ENCODE peak calls at places on chromosomes 3 and 15, in four cellular contexts. E, H, F and R are unnamed samples.

GRCh38 chr15:90818251-90819210 is 49.9 kb upstream of the FURIN start:
- DNase-seq in E (no peak), H (peak; percentile 59), F (peak; percentile 27), R (no peak)

GRCh38 chr15:60821462-60822061 is 342.6 kb upstream of the ICE2 start:
- DNase-seq in E (no peak), H (no peak), F (no peak), R (no peak)

GRCh38 chr15:81311834-81312459 is 12.0 kb downstream of the STARD5 start:
- DNase-seq in E (no peak), H (no peak), F (no peak), R (no peak)

GRCh38 chr3:188037116-188037718 is 116.7 kb upstream of the LPP start:
- DNase-seq in E (no peak), H (no peak), F (peak; percentile 51), R (no peak)

GRCh38 chr3:37668831-37669610 is 192.7 kb upstream of the CTDSPL start:
- DNase-seq in E (no peak), H (no peak), F (peak; percentile 71), R (no peak)

GRCh38 chr3:45553469-45553974 is 41.0 kb upstream of the LIMD1 start:
- DNase-seq in E (no peak), H (no peak), F (peak; percentile 49), R (no peak)

GRCh38 chr3:168248383-168249047 is 152.8 kb upstream of the GOLIM4 start:
- DNase-seq in E (no peak), H (no peak), F (peak; percentile 29), R (no peak)

GRCh38 chr3:148856404-148856803 is 8.7 kb upstream of the CPA3 start:
- DNase-seq in E (no peak), H (no peak), F (no peak), R (no peak)

GRCh38 chr15:81304226-81304625 is 19.7 kb downstream of the STARD5 start:
- DNase-seq in E (no peak), H (no peak), F (no peak), R (no peak)

GRCh38 chr3:143450656-143451055 is 331.1 kb downstream of the CHST2 start:
- DNase-seq in E (no peak), H (no peak), F (no peak), R (no peak)

GRCh38 chr15:68148039-68148438 is 57.1 kb downstream of the CALML4 start:
- DNase-seq in E (no peak), H (no peak), F (no peak), R (no peak)

GRCh38 chr3:9399746-9400145 is 2.3 kb downstream of the SETD5 start:
- DNase-seq in E (no peak), H (peak; percentile 59), F (peak; percentile 70), R (no peak)

GRCh38 chr15:67068724-67069400 is 3.5 kb downstream of the SMAD3 start:
- DNase-seq in E (peak; percentile 45), H (no peak), F (no peak), R (no peak)

GRCh38 chr3:11188231-11188630 is 33.9 kb downstream of the HRH1 start:
- DNase-seq in E (no peak), H (no peak), F (no peak), R (no peak)

GRCh38 chr15:36658321-36658720 is 78.9 kb downstream of the CDIN1 start:
- DNase-seq in E (no peak), H (no peak), F (no peak), R (no peak)

GRCh38 chr15:68126415-68126814 is 72.3 kb downstream of the PIAS1 start:
- DNase-seq in E (no peak), H (no peak), F (no peak), R (no peak)

GRCh38 chr3:45441570-45442313 is 53.4 kb downstream of the LARS2 start:
- DNase-seq in E (no peak), H (no peak), F (no peak), R (no peak)

GRCh38 chr3:86410587-86410986 is 580.4 kb downstream of the VGLL3 start:
- DNase-seq in E (no peak), H (no peak), F (no peak), R (no peak)

GRCh38 chr3:71237661-71238060 is 345.9 kb downstream of the FOXP1 start:
- DNase-seq in E (no peak), H (no peak), F (no peak), R (no peak)

GRCh38 chr3:58134468-58134867 is 76.3 kb downstream of the DNASE1L3 start:
- DNase-seq in E (no peak), H (no peak), F (no peak), R (no peak)

GRCh38 chr3:115853083-115853482 is 229.8 kb downstream of the GAP43 start:
- DNase-seq in E (no peak), H (no peak), F (no peak), R (no peak)

GRCh38 chr3:112002458-112002971 is 3.8 kb downstream of the TAGLN3 start:
- DNase-seq in E (no peak), H (peak; percentile 10), F (no peak), R (no peak)

GRCh38 chr15:49421991-49422390 is 1.1 kb upstream of the FGF7 start:
- DNase-seq in E (peak; percentile 49), H (peak; percentile 24), F (peak; percentile 31), R (peak; percentile 43)

GRCh38 chr3:58719684-58720083 is 53.1 kb upstream of the FAM3D start:
- DNase-seq in E (no peak), H (no peak), F (no peak), R (no peak)

GRCh38 chr15:98881526-98882517 is 125.8 kb downstream of the PGPEP1L start:
- DNase-seq in E (peak; percentile 37), H (peak; percentile 51), F (no peak), R (no peak)

GRCh38 chr3:88302003-88302393 is 152.2 kb downstream of the C3orf38 start:
- DNase-seq in E (no peak), H (no peak), F (no peak), R (no peak)

GRCh38 chr15:45106002-45106790 is 7.8 kb downstream of the DUOX2 start:
- DNase-seq in E (no peak), H (no peak), F (peak; percentile 25), R (no peak)

DNA sequence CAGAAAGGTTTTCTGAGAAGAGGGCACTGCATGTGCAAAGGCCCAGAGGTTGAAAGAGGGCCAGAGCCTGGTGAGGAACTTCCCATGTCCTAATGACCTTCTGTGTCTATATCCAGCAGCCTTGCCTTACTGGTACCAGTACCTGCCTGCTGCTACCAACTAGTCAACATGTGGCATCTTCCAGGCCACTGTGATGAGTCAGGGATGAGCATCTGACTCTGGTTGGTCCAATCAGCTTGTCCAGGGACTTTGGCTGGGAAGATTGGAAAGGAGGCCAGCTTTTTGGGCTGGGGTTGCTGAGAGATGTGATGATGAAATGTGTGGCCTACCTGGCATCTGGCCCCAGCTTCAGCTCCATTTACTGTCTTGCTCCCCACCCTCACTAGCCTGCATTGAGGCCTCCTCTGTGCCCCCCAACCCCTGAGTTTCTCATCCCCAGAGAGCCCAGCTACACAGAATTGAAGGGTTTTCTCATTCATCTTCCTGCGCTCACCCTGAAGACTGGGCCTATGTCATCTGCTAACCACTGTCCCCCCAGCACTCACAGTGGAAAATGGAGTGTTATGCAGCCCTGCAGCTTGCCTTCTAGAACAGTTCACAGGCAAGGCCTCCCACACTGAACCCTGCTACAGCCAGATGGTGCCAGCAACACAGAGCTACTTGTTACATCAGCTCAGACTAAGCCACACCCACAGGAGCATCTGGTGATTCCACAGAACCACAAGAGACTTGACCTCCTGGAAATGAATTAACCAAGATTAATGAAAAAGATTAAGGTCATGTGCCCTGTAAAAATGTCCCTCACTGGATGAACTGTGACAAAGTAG is 1.3 kb upstream of the TWF2 start:
- DNase-seq in E (peak; percentile 51), H (peak; percentile 82), F (no peak), R (peak; percentile 61)
- H3K4me3 ChIP-seq in E (peak overlapping the region; percentile 18), H (peak overlapping the region; percentile 91), F (peak overlapping the region; percentile 81), R (peak overlapping the region; percentile 96)

GRCh38 chr15:52668133-52668532 is 11.1 kb downstream of the ATOSA start:
- DNase-seq in E (no peak), H (no peak), F (no peak), R (no peak)

GRCh38 chr15:52670087-52670486 is 9.1 kb downstream of the ATOSA start:
- DNase-seq in E (no peak), H (no peak), F (no peak), R (no peak)

GRCh38 chr15:52672661-52673060 is 6.5 kb downstream of the ATOSA start:
- DNase-seq in E (no peak), H (no peak), F (no peak), R (no peak)

GRCh38 chr15:52663895-52664294 is 15.3 kb downstream of the ATOSA start:
- DNase-seq in E (no peak), H (no peak), F (no peak), R (no peak)

DNA sequence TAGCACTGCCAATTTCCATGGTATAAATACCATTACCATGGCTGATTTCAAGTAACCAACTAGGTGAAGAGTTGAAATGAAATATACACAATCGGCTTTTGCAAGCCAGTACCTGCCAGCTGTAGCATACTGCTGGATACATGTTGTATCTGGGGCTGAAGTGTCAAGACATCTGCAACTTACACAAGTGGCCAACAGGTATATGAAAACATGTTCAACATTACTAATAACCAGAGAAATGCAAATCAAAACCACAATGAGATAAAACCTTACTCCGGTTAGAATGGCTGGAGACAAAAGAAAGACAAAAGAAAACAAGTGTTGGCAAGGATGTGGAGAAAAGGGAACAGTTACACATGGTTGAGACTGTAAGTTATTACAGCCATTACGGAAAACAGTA is 11.6 kb downstream of the ATOSA start:
- DNase-seq in E (no peak), H (no peak), F (no peak), R (no peak)
- H3K4me1 ChIP-seq in E (peaks cover 5% of the 10 kb centered on the region), H (no peaks in the 10 kb centered on the region), F (peaks cover 11% of the 10 kb centered on the region), R (no peaks in the 10 kb centered on the region)

GRCh38 chr3:156677120-156677479 is 2.7 kb downstream of the TIPARP start:
- DNase-seq in E (peak; percentile 70), H (no peak), F (no peak), R (peak; percentile 14)

GRCh38 chr3:156676467-156677119 is 2.2 kb downstream of the TIPARP start:
- DNase-seq in E (peak; percentile 6), H (no peak), F (no peak), R (no peak)

GRCh38 chr3:156675744-156676466 is 1.5 kb downstream of the TIPARP start:
- DNase-seq in E (peak; percentile 27), H (peak; percentile 13), F (peak; percentile 31), R (peak; percentile 42)

GRCh38 chr3:156678216-156678615 is 3.8 kb downstream of the TIPARP start:
- DNase-seq in E (no peak), H (no peak), F (no peak), R (no peak)

DNA sequence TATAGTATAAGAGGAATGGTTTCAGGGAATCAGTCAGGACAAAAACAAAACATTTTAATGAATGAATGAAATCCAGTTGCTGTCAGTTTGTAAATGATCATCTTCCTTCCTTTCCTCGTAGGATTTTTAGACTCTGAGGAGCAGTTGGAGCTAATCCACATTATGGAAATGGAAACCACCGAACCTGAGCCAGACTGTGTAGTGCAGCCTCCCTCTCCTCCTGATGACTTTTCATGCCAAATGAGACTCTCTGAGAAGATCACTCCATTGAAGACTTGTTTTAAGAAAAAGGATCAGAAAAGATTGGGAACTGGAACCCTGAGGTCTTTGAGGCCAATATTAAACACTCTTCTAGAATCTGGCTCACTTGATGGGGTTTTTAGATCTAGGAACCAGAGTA is 3.1 kb downstream of the TIPARP start:
- DNase-seq in E (no peak), H (no peak), F (no peak), R (no peak)
- H3K4me3 ChIP-seq in E (no peak overlapping the region), H (no peak overlapping the region), F (no peak overlapping the region), R (peak overlapping the region; percentile 10)

DNA sequence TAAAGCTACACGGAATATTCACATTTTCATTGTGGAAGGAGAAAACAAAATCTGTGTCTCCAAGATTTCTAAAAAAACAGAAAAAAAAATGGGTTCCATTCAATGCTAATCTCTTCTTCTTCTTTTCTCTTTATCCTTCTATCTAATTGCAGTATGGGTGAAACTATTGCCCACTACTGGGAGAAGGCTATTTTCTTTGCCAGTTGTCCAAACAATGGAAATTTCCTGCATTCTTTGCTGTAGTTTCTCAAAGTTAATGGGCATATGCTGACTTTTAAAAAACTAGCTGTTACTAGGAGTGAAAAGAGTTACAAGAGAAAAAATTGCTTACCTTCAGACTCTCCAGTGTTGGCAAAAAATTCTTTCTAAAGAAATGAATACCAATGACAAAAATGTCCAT is 179.3 kb upstream of the ANKRD28 start:
- DNase-seq in E (no peak), H (no peak), F (no peak), R (no peak)
- H3K4me1 ChIP-seq in E (no peaks in the 10 kb centered on the region), H (no peaks in the 10 kb centered on the region), F (no peaks in the 10 kb centered on the region), R (no peaks in the 10 kb centered on the region)